ENCODE peak calls at places on chromosomes 12 and 14, in four cellular contexts. One of them, this sample, is unnamed.

GRCh38 chr12:110233212-110233903 is 47.7 kb upstream of the ATP2A2 start:
- DNase-seq in GM12878: no peak
- DNase-seq in HepG2: peak
- DNase-seq in K562: no peak
- DNase-seq in this sample: peak

GRCh38 chr12:107411792-107412535 is 273.6 kb upstream of the PWP1 start:
- DNase-seq in K562: no peak
- DNase-seq in HepG2: no peak
- DNase-seq in GM12878: no peak
- DNase-seq in this sample: peak

GRCh38 chr12:54431911-54432814 is 13.1 kb upstream of the ITGA5 start:
- DNase-seq in HepG2: no peak
- DNase-seq in GM12878: no peak
- DNase-seq in K562: peak
- DNase-seq in this sample: no peak

GRCh38 chr12:77064891-77065360 is 443 bp downstream of the E2F7 start:
- DNase-seq in K562: peak
- DNase-seq in HepG2: no peak
- DNase-seq in GM12878: no peak
- DNase-seq in this sample: no peak

GRCh38 chr14:50920482-50921225 is 23.6 kb downstream of the PYGL start:
- DNase-seq in K562: no peak
- DNase-seq in HepG2: peak
- DNase-seq in GM12878: no peak
- DNase-seq in this sample: no peak

GRCh38 chr14:95314609-95315008 is 5.1 kb downstream of the CLMN start:
- DNase-seq in K562: no peak
- DNase-seq in HepG2: no peak
- DNase-seq in GM12878: peak
- DNase-seq in this sample: peak

GRCh38 chr12:95730457-95730856 is 60.1 kb downstream of the NTN4 start:
- DNase-seq in K562: no peak
- DNase-seq in HepG2: no peak
- DNase-seq in GM12878: no peak
- DNase-seq in this sample: no peak

GRCh38 chr14:30869525-30870150 is 4.7 kb upstream of the COCH start:
- DNase-seq in K562: no peak
- DNase-seq in HepG2: no peak
- DNase-seq in GM12878: no peak
- DNase-seq in this sample: no peak

GRCh38 chr12:92695056-92695455 is 7.7 kb upstream of the PLEKHG7 start:
- DNase-seq in HepG2: no peak
- DNase-seq in K562: no peak
- DNase-seq in GM12878: no peak
- DNase-seq in this sample: no peak

GRCh38 chr12:96510306-96510764 is 21.0 kb downstream of the CFAP54 start:
- DNase-seq in HepG2: no peak
- DNase-seq in GM12878: no peak
- DNase-seq in K562: no peak
- DNase-seq in this sample: no peak

GRCh38 chr12:19435831-19436497 is 3.3 kb upstream of the AEBP2 start:
- DNase-seq in HepG2: no peak
- DNase-seq in K562: no peak
- DNase-seq in GM12878: no peak
- DNase-seq in this sample: no peak

GRCh38 chr14:84006643-84007137 is 1523.3 kb upstream of the FLRT2 start:
- DNase-seq in K562: no peak
- DNase-seq in HepG2: no peak
- DNase-seq in GM12878: no peak
- DNase-seq in this sample: no peak

GRCh38 chr12:123389560-123390351 is 5.8 kb downstream of the KMT5A start:
- DNase-seq in HepG2: peak
- DNase-seq in K562: peak
- DNase-seq in GM12878: no peak
- DNase-seq in this sample: no peak

GRCh38 chr12:20367731-20368652 is at the start of gene PDE3A:
- DNase-seq in K562: no peak
- DNase-seq in HepG2: no peak
- DNase-seq in GM12878: no peak
- DNase-seq in this sample: peak

GRCh38 chr14:53295985-53296582 is 143.0 kb upstream of the DDHD1 start:
- DNase-seq in K562: peak
- DNase-seq in HepG2: peak
- DNase-seq in GM12878: no peak
- DNase-seq in this sample: peak

GRCh38 chr14:88851587-88851986 is 27.1 kb downstream of the TTC8 start:
- DNase-seq in K562: no peak
- DNase-seq in HepG2: no peak
- DNase-seq in GM12878: no peak
- DNase-seq in this sample: no peak

GRCh38 chr12:95623554-95624170 is 72.4 kb upstream of the USP44 start:
- DNase-seq in K562: peak
- DNase-seq in HepG2: peak
- DNase-seq in GM12878: no peak
- DNase-seq in this sample: peak

GRCh38 chr12:57138526-57139272 is 8.7 kb downstream of the LRP1-AS start:
- DNase-seq in GM12878: no peak
- DNase-seq in HepG2: peak
- DNase-seq in K562: peak
- DNase-seq in this sample: no peak

GRCh38 chr12:78290606-78291345 is 460.1 kb downstream of the NAV3 start:
- DNase-seq in K562: no peak
- DNase-seq in GM12878: no peak
- DNase-seq in HepG2: peak
- DNase-seq in this sample: peak

GRCh38 chr14:101043891-101044290 is 140.4 kb upstream of the RTL1 start:
- DNase-seq in HepG2: no peak
- DNase-seq in K562: no peak
- DNase-seq in GM12878: no peak
- DNase-seq in this sample: no peak

GRCh38 chr12:57124259-57124877 is 3.9 kb upstream of the LRP1 start:
- DNase-seq in GM12878: no peak
- DNase-seq in HepG2: peak
- DNase-seq in K562: peak
- DNase-seq in this sample: peak

GRCh38 chr12:24592048-24592447 is 356.9 kb downstream of the BCAT1 start:
- DNase-seq in HepG2: no peak
- DNase-seq in K562: no peak
- DNase-seq in GM12878: no peak
- DNase-seq in this sample: no peak

GRCh38 chr14:51094282-51094821 is 553 bp downstream of the TRIM9 start:
- DNase-seq in GM12878: no peak
- DNase-seq in HepG2: no peak
- DNase-seq in K562: no peak
- DNase-seq in this sample: peak

GRCh38 chr12:99390707-99391106 is 256.8 kb upstream of the GARIN6 start:
- DNase-seq in GM12878: no peak
- DNase-seq in HepG2: no peak
- DNase-seq in K562: no peak
- DNase-seq in this sample: peak

GRCh38 chr14:90281261-90281660 is 24.9 kb downstream of the PSMC1 start:
- DNase-seq in K562: no peak
- DNase-seq in HepG2: no peak
- DNase-seq in GM12878: no peak
- DNase-seq in this sample: no peak

GRCh38 chr12:63325757-63326156 is 174.8 kb upstream of the AVPR1A start:
- DNase-seq in K562: no peak
- DNase-seq in HepG2: no peak
- DNase-seq in GM12878: no peak
- DNase-seq in this sample: no peak

GRCh38 chr14:59190372-59190771 is 1.9 kb downstream of the DAAM1 start:
- DNase-seq in GM12878: no peak
- DNase-seq in HepG2: peak
- DNase-seq in K562: no peak
- DNase-seq in this sample: peak

GRCh38 chr12:9364224-9365176 is 156.3 kb upstream of the PZP start:
- DNase-seq in K562: no peak
- DNase-seq in GM12878: peak
- DNase-seq in HepG2: peak
- DNase-seq in this sample: no peak

GRCh38 chr12:102958073-102958829 is 777 bp downstream of the ASCL1 start:
- DNase-seq in GM12878: no peak
- DNase-seq in K562: no peak
- DNase-seq in HepG2: no peak
- DNase-seq in this sample: peak

GRCh38 chr12:31353730-31354708 is 28.1 kb upstream of the SINHCAF start:
- DNase-seq in GM12878: no peak
- DNase-seq in HepG2: no peak
- DNase-seq in K562: no peak
- DNase-seq in this sample: no peak

GRCh38 chr12:130026608-130027176 is 122.9 kb upstream of the TMEM132D start:
- DNase-seq in K562: peak
- DNase-seq in GM12878: no peak
- DNase-seq in HepG2: peak
- DNase-seq in this sample: peak

GRCh38 chr12:76226956-76227355 is 121.3 kb downstream of the BBS10 start:
- DNase-seq in K562: no peak
- DNase-seq in HepG2: no peak
- DNase-seq in GM12878: no peak
- DNase-seq in this sample: no peak

GRCh38 chr14:80959448-80960006 is 4.1 kb downstream of the TSHR start:
- DNase-seq in HepG2: no peak
- DNase-seq in GM12878: peak
- DNase-seq in K562: no peak
- DNase-seq in this sample: no peak

GRCh38 chr14:80965041-80965440 is 9.6 kb downstream of the TSHR start:
- DNase-seq in GM12878: no peak
- DNase-seq in K562: no peak
- DNase-seq in HepG2: no peak
- DNase-seq in this sample: no peak
- TF ChIP-seq BHLHE40 in GM12878: no peak
- TF ChIP-seq BHLHE40 in K562: no peak
- TF ChIP-seq BHLHE40 in HepG2: no peak
- TF ChIP-seq BHLHE40 in this sample: no peak

GRCh38 chr12:101287357-101287756 is 7.5 kb downstream of the UTP20 start:
- DNase-seq in K562: no peak
- DNase-seq in GM12878: no peak
- DNase-seq in HepG2: no peak
- DNase-seq in this sample: no peak
- TF ChIP-seq CHD4 in K562: no peak
- TF ChIP-seq CHD4 in GM12878: no peak
- TF ChIP-seq CHD4 in HepG2: no peak
- TF ChIP-seq CHD4 in this sample: no peak

DNA sequence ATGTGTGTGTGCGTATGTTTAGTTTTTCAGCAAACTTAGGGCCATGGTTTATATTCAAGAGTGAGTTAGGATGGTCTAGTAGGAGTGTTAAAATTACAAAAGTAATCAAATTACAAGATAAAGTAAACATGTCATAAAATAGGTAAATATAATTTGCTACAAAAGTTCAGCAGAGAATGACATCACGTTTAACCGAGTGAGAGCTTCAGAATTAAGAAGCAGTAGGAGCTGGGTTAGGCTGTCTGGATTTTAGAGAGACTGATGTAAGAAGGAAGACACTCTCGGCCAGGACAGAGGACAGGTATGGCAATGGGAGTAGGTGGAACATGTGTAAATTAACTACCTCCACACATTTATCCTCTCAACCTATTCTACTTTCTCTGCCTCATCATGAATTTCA is 11.6 kb upstream of the MGST1 start:
- DNase-seq in HepG2: no peak
- DNase-seq in GM12878: no peak
- DNase-seq in K562: no peak
- DNase-seq in this sample: no peak
- TF ChIP-seq KDM1A in HepG2: no peak
- TF ChIP-seq KDM1A in GM12878: no peak
- TF ChIP-seq KDM1A in K562: no peak
- TF ChIP-seq KDM1A in this sample: no peak

DNA sequence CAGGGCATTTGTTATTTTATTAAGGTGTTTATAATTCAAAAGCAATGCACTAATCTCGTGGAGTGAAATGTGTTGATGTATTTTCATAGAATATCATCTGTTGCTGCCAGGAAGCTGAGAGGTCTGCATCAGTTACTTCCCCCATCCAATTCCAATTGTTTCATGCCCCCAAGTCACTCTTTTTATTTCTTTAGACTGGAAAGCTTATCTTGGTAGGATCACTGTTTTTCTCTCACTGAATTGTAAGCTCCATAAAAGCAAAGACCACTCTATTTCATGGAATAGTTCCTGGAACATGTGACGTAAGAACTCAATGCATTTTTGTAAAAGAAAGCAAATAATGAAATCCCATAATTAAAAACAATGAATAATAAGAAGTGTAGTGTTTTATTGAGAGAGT is 420.2 kb downstream of the TRHDE start:
- DNase-seq in HepG2: no peak
- DNase-seq in K562: no peak
- DNase-seq in GM12878: no peak
- DNase-seq in this sample: no peak
- TF ChIP-seq BHLHE40 in HepG2: no peak
- TF ChIP-seq BHLHE40 in K562: no peak
- TF ChIP-seq BHLHE40 in GM12878: no peak
- TF ChIP-seq BHLHE40 in this sample: no peak

GRCh38 chr12:51329742-51330141 is 5.8 kb upstream of the BIN2 start:
- DNase-seq in HepG2: no peak
- DNase-seq in GM12878: no peak
- DNase-seq in K562: no peak
- DNase-seq in this sample: no peak

GRCh38 chr12:51323966-51324895 is at the start of gene BIN2:
- DNase-seq in HepG2: no peak
- DNase-seq in GM12878: no peak
- DNase-seq in K562: no peak
- DNase-seq in this sample: no peak

GRCh38 chr12:51324953-51325352 is 979 bp upstream of the BIN2 start:
- DNase-seq in HepG2: no peak
- DNase-seq in GM12878: no peak
- DNase-seq in K562: no peak
- DNase-seq in this sample: no peak

GRCh38 chr12:51328587-51328986 is 4.6 kb upstream of the BIN2 start:
- DNase-seq in K562: no peak
- DNase-seq in GM12878: no peak
- DNase-seq in HepG2: no peak
- DNase-seq in this sample: no peak

GRCh38 chr12:51326762-51327439 is 2.9 kb upstream of the BIN2 start:
- DNase-seq in HepG2: no peak
- DNase-seq in GM12878: peak
- DNase-seq in K562: peak
- DNase-seq in this sample: peak
- TF ChIP-seq CHD4 in HepG2: no peak
- TF ChIP-seq CHD4 in GM12878: no peak
- TF ChIP-seq CHD4 in K562: no peak
- TF ChIP-seq CHD4 in this sample: no peak

This sample was measured in A549.